ENCODE peak calls at places on chromosome 18, in six cellular contexts. A, B, L, S, Q and N are unnamed samples.

GRCh38 chr18:31598021-31598805 is 6.5 kb downstream of the TTR start:
- DNase-seq in A (no peak), B (no peak), L (no peak), S (no peak), Q (no peak), N (no peak)

GRCh38 chr18:21834301-21834660 is 93.7 kb downstream of the MIB1 start:
- DNase-seq in A (no peak), B (no peak), L (no peak), S (no peak), Q (no peak), N (no peak)

GRCh38 chr18:70491734-70492348 is 203.0 kb downstream of the SOCS6 start:
- DNase-seq in A (peak), B (peak), L (peak), S (peak), Q (no peak), N (peak)

GRCh38 chr18:54647176-54647575 is 56.1 kb downstream of the DYNAP start:
- DNase-seq in A (peak), B (peak), L (no peak), S (peak), Q (no peak), N (no peak)

GRCh38 chr18:25055076-25055475 is 296.9 kb downstream of the ZNF521 start:
- DNase-seq in A (no peak), B (peak), L (peak), S (no peak), Q (no peak), N (no peak)

GRCh38 chr18:73959341-73959740 is 188.3 kb downstream of the FBXO15 start:
- DNase-seq in A (no peak), B (no peak), L (no peak), S (no peak), Q (no peak), N (no peak)

GRCh38 chr18:59907172-59907571 is 7.4 kb downstream of the PMAIP1 start:
- DNase-seq in A (no peak), B (no peak), L (no peak), S (no peak), Q (no peak), N (no peak)

GRCh38 chr18:35029770-35030169 is 11.4 kb upstream of the MAPRE2 start:
- DNase-seq in A (no peak), B (no peak), L (no peak), S (no peak), Q (no peak), N (no peak)